ENCODE peak calls at places on chromosomes 7 and 10, in five cellular contexts. B is kidney, W is heart right ventricle, K is left ventricle myocardium inferior, R is gastrocnemius medialis. V is an unnamed sample.

GRCh38 chr7:1081931-1082401 is 5.9 kb upstream of the GPER1 start:
- DNase-seq in W (no peak), B (no peak), R (no peak), K (no peak), V (no peak)

GRCh38 chr10:103493362-103493871 is at the start of gene NEURL1:
- DNase-seq in K (no peak), B (peak), R (no peak), W (no peak), V (no peak)

GRCh38 chr10:72069751-72070501 is 18.4 kb downstream of the SPOCK2 start:
- DNase-seq in W (no peak), K (no peak), B (no peak), R (no peak), V (peak)

GRCh38 chr10:63204667-63205391 is 71.7 kb downstream of the NRBF2 start:
- DNase-seq in W (no peak), B (no peak), R (no peak), K (no peak), V (no peak)

GRCh38 chr10:31744025-31744424 is 184.6 kb downstream of the ARHGAP12 start:
- DNase-seq in R (no peak), B (no peak), K (no peak), W (no peak), V (no peak)

GRCh38 chr7:135238112-135238744 is 4.6 kb downstream of the STRA8 start:
- DNase-seq in R (no peak), K (no peak), B (no peak), W (no peak), V (no peak)

GRCh38 chr7:157540020-157540419 is 203.2 kb downstream of the DNAJB6 start:
- DNase-seq in R (no peak), W (no peak), K (no peak), B (peak), V (no peak)

GRCh38 chr7:51160990-51161615 is 155.5 kb downstream of the COBL start:
- DNase-seq in K (peak), R (peak), B (no peak), W (peak), V (peak)

GRCh38 chr7:26081627-26082026 is 70.4 kb upstream of the NFE2L3 start:
- DNase-seq in R (no peak), B (no peak), W (no peak), K (no peak), V (no peak)

GRCh38 chr7:75695036-75695435 is 43.7 kb downstream of the HIP1 start:
- DNase-seq in R (no peak), B (no peak), K (no peak), W (no peak), V (no peak)

GRCh38 chr10:87692956-87693484 is 33.3 kb downstream of the PAPSS2 start:
- DNase-seq in B (no peak), K (no peak), R (no peak), W (no peak), V (no peak)

GRCh38 chr7:1704326-1705241 is 34.5 kb downstream of the ELFN1 start:
- DNase-seq in W (no peak), B (peak), K (no peak), R (no peak), V (no peak)

GRCh38 chr10:51171946-51172345 is 97.7 kb downstream of the PRKG1 start:
- DNase-seq in B (no peak), W (no peak), R (no peak), K (no peak), V (no peak)

GRCh38 chr7:102292813-102293798 is 6.4 kb downstream of the SH2B2 start:
- DNase-seq in K (no peak), W (no peak), B (no peak), R (no peak), V (no peak)

GRCh38 chr7:2016021-2016631 is 216.6 kb downstream of the MAD1L1 start:
- DNase-seq in R (peak), B (peak), W (no peak), K (peak), V (peak)

GRCh38 chr7:144827581-144828139 is 8.2 kb downstream of the TPK1 start:
- DNase-seq in K (no peak), B (no peak), W (no peak), R (no peak), V (no peak)

GRCh38 chr7:7639847-7640220 is 718 bp upstream of the UMAD1 start:
- DNase-seq in R (no peak), W (no peak), K (no peak), B (no peak), V (no peak)

GRCh38 chr10:112969542-112969941 is 19.5 kb downstream of the TCF7L2 start:
- DNase-seq in W (no peak), K (no peak), B (no peak), R (no peak), V (no peak)

GRCh38 chr10:112424658-112425057 is 22.1 kb downstream of the ZDHHC6 start:
- DNase-seq in R (no peak), K (no peak), W (no peak), B (no peak), V (no peak)

GRCh38 chr7:123548406-123548805 is 9.2 kb downstream of the NDUFA5 start:
- DNase-seq in B (no peak), W (no peak), K (no peak), R (no peak), V (no peak)

DNA sequence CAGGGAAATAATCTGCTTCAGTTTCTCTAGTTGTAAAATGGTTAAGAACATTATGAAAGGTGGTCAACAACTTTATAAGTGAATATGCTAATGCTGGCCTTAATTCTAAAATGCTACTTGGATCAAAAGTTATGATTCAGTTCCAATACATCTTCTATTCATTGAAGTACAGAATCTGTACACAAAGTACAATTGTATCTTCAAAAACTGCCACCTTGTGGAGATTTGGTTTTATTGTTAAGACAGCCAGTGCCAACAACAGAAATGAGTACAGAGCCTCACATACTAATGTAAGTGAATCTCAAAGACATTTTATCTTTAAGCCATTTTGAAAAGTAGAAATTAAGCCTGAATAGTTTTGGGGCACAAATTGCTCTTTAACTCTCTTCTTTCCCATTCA is 194.0 kb downstream of the CFTR start:
- DNase-seq in K (no peak), B (no peak), R (no peak), W (no peak), V (no peak)
- TF ChIP-seq CTCF in K (peak), B (peak), R (no peak), W (no peak), V (no peak)

GRCh38 chr7:133702903-133703302 is 424.2 kb upstream of the LRGUK start:
- DNase-seq in W (no peak), B (no peak), K (no peak), R (no peak), V (no peak)

GRCh38 chr7:133703547-133703946 is 423.6 kb upstream of the LRGUK start:
- DNase-seq in R (no peak), B (no peak), W (peak), K (no peak), V (no peak)

GRCh38 chr7:133704436-133704835 is 422.7 kb upstream of the LRGUK start:
- DNase-seq in K (no peak), B (no peak), R (no peak), W (no peak), V (no peak)

GRCh38 chr7:133706016-133706415 is 421.1 kb upstream of the LRGUK start:
- DNase-seq in W (no peak), B (no peak), R (no peak), K (no peak), V (no peak)

DNA sequence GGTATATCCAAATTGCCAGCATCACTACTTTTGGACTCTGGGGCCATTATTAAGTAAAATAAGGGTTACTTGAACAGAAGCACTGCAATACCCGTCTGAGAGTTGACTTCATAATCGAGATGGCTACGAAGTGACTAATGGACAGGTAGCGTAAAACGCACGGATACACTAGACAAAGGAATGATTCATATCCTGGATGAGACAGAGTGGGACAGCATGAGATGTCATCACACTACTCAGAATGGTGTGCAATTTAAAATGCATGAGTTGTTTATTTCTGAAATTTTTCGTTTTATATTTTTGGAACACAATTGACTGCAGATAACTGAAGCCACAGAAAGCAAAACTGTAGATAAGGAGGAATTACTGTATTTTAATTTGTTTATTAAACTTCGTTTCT is 421.5 kb upstream of the LRGUK start:
- DNase-seq in K (no peak), R (no peak), B (no peak), W (no peak), V (no peak)
- H3K27ac ChIP-seq in K (no peak), R (no peak), B (no peak), W (no peak), V (no peak)

GRCh38 chr7:81478664-81479063 is 291.2 kb downstream of the HGF start:
- DNase-seq in R (no peak), K (no peak), B (no peak), W (no peak), V (no peak)

GRCh38 chr7:81487512-81487911 is 282.3 kb downstream of the HGF start:
- DNase-seq in B (no peak), R (no peak), K (no peak), W (no peak), V (no peak)

GRCh38 chr7:81484266-81484665 is 285.6 kb downstream of the HGF start:
- DNase-seq in R (peak), W (peak), K (peak), B (peak), V (peak)

GRCh38 chr7:81488210-81488609 is 281.6 kb downstream of the HGF start:
- DNase-seq in W (no peak), R (no peak), K (no peak), B (no peak), V (no peak)

GRCh38 chr7:81482600-81483186 is 287.2 kb downstream of the HGF start:
- DNase-seq in W (no peak), B (no peak), R (no peak), K (no peak), V (no peak)
- TF ChIP-seq CTCF in W (peak), B (peak), R (peak), K (peak), V (peak)

GRCh38 chr10:13719411-13719810 is 132.6 kb downstream of the PRPF18 start:
- DNase-seq in B (no peak), K (no peak), W (no peak), R (no peak), V (no peak)
- H3K27ac ChIP-seq in B (peak), K (peak), W (peak), R (no peak), V (no peak)

GRCh38 chr7:140517546-140518369 is 38.5 kb upstream of the MKRN1 start:
- DNase-seq in R (peak), B (peak), K (peak), W (peak), V (peak)
- TF ChIP-seq CTCF in R (peak), B (peak), K (peak), W (peak), V (peak)

DNA sequence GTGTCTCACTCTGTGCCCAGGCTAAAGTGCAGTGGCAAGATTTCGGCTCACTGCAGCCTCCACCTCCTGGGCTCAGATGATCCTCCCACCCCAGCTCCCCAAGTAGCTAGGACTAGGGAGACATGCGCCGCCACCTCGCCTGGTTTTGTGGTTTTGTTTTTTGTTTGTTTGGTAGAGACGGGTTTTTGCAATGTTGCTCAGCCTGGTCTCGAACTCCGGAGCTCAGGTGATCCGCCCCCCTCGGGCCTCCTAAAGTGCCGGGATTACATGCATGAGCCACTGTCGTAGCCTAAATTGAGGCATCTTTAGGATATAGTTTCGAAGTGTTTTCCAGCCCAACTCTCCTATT is 781 bp downstream of the ZNF727 start:
- DNase-seq in K (peak), W (no peak), R (no peak), B (no peak), V (no peak)
- H3K27ac ChIP-seq in K (peak), W (peak), R (no peak), B (peak), V (peak)

DNA sequence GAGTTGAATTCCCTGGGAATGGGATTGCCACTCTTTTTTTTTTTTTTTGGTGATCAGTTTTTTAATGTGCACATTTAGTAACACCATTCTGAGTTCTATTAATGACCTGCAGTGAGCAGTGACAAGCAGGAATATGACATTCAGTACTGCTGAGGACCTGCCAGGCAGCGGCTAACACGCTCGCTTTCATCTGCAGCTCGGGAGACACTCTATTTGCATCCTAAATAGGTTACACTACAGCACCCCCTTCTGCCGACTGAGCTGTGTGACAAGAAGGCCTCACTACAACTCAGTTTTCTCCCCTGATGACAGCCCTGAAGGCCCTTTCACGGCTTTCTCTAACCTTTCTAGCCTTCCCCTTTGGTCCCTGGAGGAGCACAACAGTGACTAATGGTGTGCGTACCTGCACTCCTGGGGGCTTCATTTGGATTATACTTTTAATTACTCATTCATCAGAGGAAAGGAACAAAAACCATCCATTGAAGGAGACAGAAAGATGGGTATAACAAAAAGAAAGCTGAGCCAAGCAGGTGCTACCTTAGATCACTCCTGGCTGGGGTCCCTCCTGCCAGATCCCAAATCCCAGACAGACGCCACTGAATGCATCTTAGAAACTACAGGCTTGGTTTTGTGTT is 872.4 kb downstream of the LRMDA start:
- DNase-seq in W (peak), R (peak), K (peak), B (peak), V (peak)
- TF ChIP-seq CTCF in W (peak), R (peak), K (peak), B (peak), V (peak)

GRCh38 chr10:58998924-58999713 is 177.3 kb upstream of the PHYHIPL start:
- DNase-seq in R (peak), W (peak), K (peak), B (peak), V (peak)
- H3K27ac ChIP-seq in R (peak), W (peak), K (peak), B (peak), V (peak)

DNA sequence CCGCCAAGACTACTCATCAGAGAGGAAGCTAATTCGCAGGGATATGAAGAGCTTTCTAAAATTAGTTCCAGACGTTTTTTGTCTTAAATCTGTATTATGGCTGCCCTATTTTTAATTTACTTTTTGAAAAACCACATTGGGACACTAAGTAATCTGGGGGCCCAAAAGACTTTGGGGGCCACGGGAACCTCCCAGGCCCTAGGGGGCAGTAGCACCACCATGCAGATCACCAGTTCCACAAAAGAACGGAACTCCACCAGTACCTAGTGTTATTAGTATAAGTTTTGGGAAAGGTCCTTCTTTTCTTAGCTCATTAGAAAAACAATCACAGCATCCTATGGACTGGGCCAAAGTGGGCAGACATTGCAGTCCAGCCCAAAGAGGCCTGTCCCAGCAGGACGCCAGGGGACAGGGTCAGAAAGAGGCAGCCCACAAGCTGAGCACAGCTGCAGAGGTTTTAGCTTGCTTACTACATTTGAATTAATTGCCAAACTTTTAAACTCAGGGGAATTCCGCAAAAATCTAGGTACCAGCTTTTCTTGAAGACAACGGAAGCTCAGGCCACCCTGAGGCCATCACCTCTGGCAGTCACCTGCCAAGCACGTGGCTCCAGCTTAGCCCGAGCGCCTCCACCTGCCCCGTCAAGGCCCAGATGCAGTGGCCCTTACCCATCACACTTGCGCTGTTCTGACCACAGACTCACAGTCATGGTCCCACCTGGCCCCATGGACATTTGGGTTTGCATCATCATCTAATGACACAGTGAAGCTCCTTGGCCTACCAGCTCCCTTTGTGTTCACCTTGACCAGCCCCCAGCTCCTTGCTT is 74.8 kb downstream of the PARP12 start:
- DNase-seq in R (no peak), K (no peak), W (no peak), B (no peak), V (no peak)
- TF ChIP-seq CTCF in R (no peak), K (no peak), W (no peak), B (no peak), V (no peak)

V was measured in psoas muscle.